ENCODE peak calls at places on chromosomes 6 and 20, in ten cellular contexts. One of them, this sample, is unnamed.

GRCh38 chr6:36873612-36874011 is 991 bp downstream of the PPIL1 start:
- DNase-seq in mesothelial cell of epicardium: no peak
- DNase-seq in neural progenitor cell: no peak
- DNase-seq in DND-41: no peak
- DNase-seq in B cell: no peak
- DNase-seq in MCF 10A: peak; percentile 31
- DNase-seq in GM13977: peak; percentile 47
- DNase-seq in fibroblast of the aortic adventitia: no peak
- DNase-seq in glutamatergic neuron: no peak
- DNase-seq in fibroblast of lung: no peak
- DNase-seq in this sample: peak; percentile 37

GRCh38 chr20:19427480-19427879 is 215.0 kb downstream of the SLC24A3 start:
- DNase-seq in mesothelial cell of epicardium: no peak
- DNase-seq in neural progenitor cell: peak; percentile 43
- DNase-seq in DND-41: no peak
- DNase-seq in B cell: no peak
- DNase-seq in MCF 10A: no peak
- DNase-seq in GM13977: no peak
- DNase-seq in fibroblast of the aortic adventitia: no peak
- DNase-seq in glutamatergic neuron: no peak
- DNase-seq in fibroblast of lung: no peak
- DNase-seq in this sample: no peak

GRCh38 chr20:52192296-52193007 is 873 bp upstream of the ZFP64 start:
- DNase-seq in mesothelial cell of epicardium: no peak
- DNase-seq in neural progenitor cell: peak; percentile 78
- DNase-seq in DND-41: no peak
- DNase-seq in B cell: no peak
- DNase-seq in MCF 10A: peak; percentile 53
- DNase-seq in GM13977: peak; percentile 66
- DNase-seq in fibroblast of the aortic adventitia: peak; percentile 11
- DNase-seq in glutamatergic neuron: peak; percentile 65
- DNase-seq in fibroblast of lung: no peak
- DNase-seq in this sample: peak; percentile 61

GRCh38 chr20:23034721-23035671 is at the start of gene SSTR4:
- DNase-seq in mesothelial cell of epicardium: no peak
- DNase-seq in neural progenitor cell: peak; percentile 62
- DNase-seq in DND-41: no peak
- DNase-seq in B cell: no peak
- DNase-seq in MCF 10A: no peak
- DNase-seq in GM13977: no peak
- DNase-seq in fibroblast of the aortic adventitia: no peak
- DNase-seq in glutamatergic neuron: peak; percentile 22
- DNase-seq in fibroblast of lung: no peak
- DNase-seq in this sample: no peak

GRCh38 chr20:10466325-10466724 is 31.2 kb downstream of the SLX4IP start:
- DNase-seq in mesothelial cell of epicardium: no peak
- DNase-seq in neural progenitor cell: peak; percentile 94
- DNase-seq in DND-41: no peak
- DNase-seq in B cell: no peak
- DNase-seq in MCF 10A: no peak
- DNase-seq in GM13977: no peak
- DNase-seq in fibroblast of the aortic adventitia: peak; percentile 76
- DNase-seq in glutamatergic neuron: no peak
- DNase-seq in fibroblast of lung: peak; percentile 81
- DNase-seq in this sample: no peak

GRCh38 chr6:7080311-7080710 is 27.4 kb upstream of the RREB1 start:
- DNase-seq in mesothelial cell of epicardium: no peak
- DNase-seq in neural progenitor cell: no peak
- DNase-seq in DND-41: no peak
- DNase-seq in B cell: no peak
- DNase-seq in MCF 10A: no peak
- DNase-seq in GM13977: no peak
- DNase-seq in fibroblast of the aortic adventitia: no peak
- DNase-seq in glutamatergic neuron: no peak
- DNase-seq in fibroblast of lung: no peak
- DNase-seq in this sample: no peak

GRCh38 chr6:139881728-139882211 is 507.3 kb upstream of the CITED2 start:
- DNase-seq in mesothelial cell of epicardium: no peak
- DNase-seq in neural progenitor cell: peak; percentile 42
- DNase-seq in DND-41: peak; percentile 15
- DNase-seq in B cell: peak; percentile 46
- DNase-seq in MCF 10A: peak; percentile 51
- DNase-seq in GM13977: peak; percentile 37
- DNase-seq in fibroblast of the aortic adventitia: peak; percentile 55
- DNase-seq in glutamatergic neuron: peak; percentile 23
- DNase-seq in fibroblast of lung: peak; percentile 38
- DNase-seq in this sample: peak; percentile 39

GRCh38 chr6:16415677-16416076 is 177.3 kb downstream of the GMPR start:
- DNase-seq in mesothelial cell of epicardium: no peak
- DNase-seq in neural progenitor cell: no peak
- DNase-seq in DND-41: no peak
- DNase-seq in B cell: no peak
- DNase-seq in MCF 10A: no peak
- DNase-seq in GM13977: no peak
- DNase-seq in fibroblast of the aortic adventitia: no peak
- DNase-seq in glutamatergic neuron: no peak
- DNase-seq in fibroblast of lung: no peak
- DNase-seq in this sample: no peak

GRCh38 chr20:45282700-45283528 is 23.7 kb upstream of the RBPJL start:
- DNase-seq in mesothelial cell of epicardium: no peak
- DNase-seq in neural progenitor cell: no peak
- DNase-seq in DND-41: no peak
- DNase-seq in B cell: no peak
- DNase-seq in MCF 10A: no peak
- DNase-seq in GM13977: no peak
- DNase-seq in fibroblast of the aortic adventitia: no peak
- DNase-seq in glutamatergic neuron: no peak
- DNase-seq in fibroblast of lung: no peak
- DNase-seq in this sample: no peak

GRCh38 chr6:147972436-147972835 is 370.2 kb upstream of the SASH1 start:
- DNase-seq in mesothelial cell of epicardium: no peak
- DNase-seq in neural progenitor cell: no peak
- DNase-seq in DND-41: no peak
- DNase-seq in B cell: no peak
- DNase-seq in MCF 10A: no peak
- DNase-seq in GM13977: no peak
- DNase-seq in fibroblast of the aortic adventitia: no peak
- DNase-seq in glutamatergic neuron: no peak
- DNase-seq in fibroblast of lung: peak; percentile 6
- DNase-seq in this sample: no peak

GRCh38 chr20:20443509-20443908 is 75.6 kb downstream of the INSM1 start:
- DNase-seq in mesothelial cell of epicardium: no peak
- DNase-seq in neural progenitor cell: no peak
- DNase-seq in DND-41: no peak
- DNase-seq in B cell: no peak
- DNase-seq in MCF 10A: no peak
- DNase-seq in GM13977: no peak
- DNase-seq in fibroblast of the aortic adventitia: no peak
- DNase-seq in glutamatergic neuron: no peak
- DNase-seq in fibroblast of lung: peak; percentile 32
- DNase-seq in this sample: no peak

GRCh38 chr20:35318502-35319157 is 26.4 kb upstream of the FAM83C start:
- DNase-seq in mesothelial cell of epicardium: no peak
- DNase-seq in neural progenitor cell: no peak
- DNase-seq in DND-41: no peak
- DNase-seq in B cell: no peak
- DNase-seq in MCF 10A: peak; percentile 94
- DNase-seq in GM13977: no peak
- DNase-seq in fibroblast of the aortic adventitia: peak; percentile 73
- DNase-seq in glutamatergic neuron: no peak
- DNase-seq in fibroblast of lung: peak; percentile 93
- DNase-seq in this sample: no peak

GRCh38 chr20:32727663-32728062 is 15.6 kb downstream of the COMMD7 start:
- DNase-seq in mesothelial cell of epicardium: no peak
- DNase-seq in neural progenitor cell: no peak
- DNase-seq in DND-41: no peak
- DNase-seq in B cell: no peak
- DNase-seq in MCF 10A: peak; percentile 42
- DNase-seq in GM13977: no peak
- DNase-seq in fibroblast of the aortic adventitia: peak; percentile 91
- DNase-seq in glutamatergic neuron: no peak
- DNase-seq in fibroblast of lung: peak; percentile 97
- DNase-seq in this sample: no peak

GRCh38 chr6:83514877-83515466 is 2.6 kb downstream of the PRSS35 start:
- DNase-seq in mesothelial cell of epicardium: no peak
- DNase-seq in neural progenitor cell: peak; percentile 67
- DNase-seq in DND-41: peak; percentile 30
- DNase-seq in B cell: peak; percentile 38
- DNase-seq in MCF 10A: peak; percentile 71
- DNase-seq in GM13977: peak; percentile 38
- DNase-seq in fibroblast of the aortic adventitia: peak; percentile 84
- DNase-seq in glutamatergic neuron: no peak
- DNase-seq in fibroblast of lung: peak; percentile 51
- DNase-seq in this sample: peak; percentile 12

DNA sequence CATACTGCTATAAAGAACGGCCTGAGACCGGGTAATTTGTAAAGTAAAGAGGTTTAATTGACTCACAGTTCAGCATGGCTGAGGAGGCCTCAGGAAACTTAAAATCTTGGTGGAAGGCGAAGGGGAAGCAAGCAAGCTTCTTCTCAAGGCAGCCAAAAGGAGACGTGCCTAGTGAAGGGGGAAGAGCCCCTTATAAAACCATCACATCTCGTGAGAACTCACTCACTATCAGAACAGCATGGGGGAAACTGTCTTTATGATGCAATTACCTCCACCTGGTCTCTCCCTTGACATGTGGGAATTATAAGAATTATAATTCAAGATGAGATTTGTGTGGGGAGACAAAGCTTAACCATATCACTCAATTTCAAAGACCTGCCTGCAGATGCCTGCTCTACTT is 447.0 kb downstream of the EYS start:
- DNase-seq in mesothelial cell of epicardium: no peak
- DNase-seq in neural progenitor cell: no peak
- DNase-seq in DND-41: no peak
- DNase-seq in B cell: no peak
- DNase-seq in MCF 10A: no peak
- DNase-seq in GM13977: no peak
- DNase-seq in fibroblast of the aortic adventitia: no peak
- DNase-seq in glutamatergic neuron: no peak
- DNase-seq in fibroblast of lung: no peak
- DNase-seq in this sample: no peak
- TF ChIP-seq CTCF in mesothelial cell of epicardium: no peak
- TF ChIP-seq CTCF in neural progenitor cell: no peak
- TF ChIP-seq CTCF in DND-41: no peak
- TF ChIP-seq CTCF in B cell: no peak
- TF ChIP-seq CTCF in MCF 10A: no peak
- TF ChIP-seq CTCF in GM13977: no peak
- TF ChIP-seq CTCF in fibroblast of the aortic adventitia: no peak
- TF ChIP-seq CTCF in glutamatergic neuron: no peak
- TF ChIP-seq CTCF in fibroblast of lung: no peak
- TF ChIP-seq CTCF in this sample: no peak

GRCh38 chr6:132780770-132781371 is 17.6 kb downstream of the SLC18B1 start:
- DNase-seq in mesothelial cell of epicardium: no peak
- DNase-seq in neural progenitor cell: peak; percentile 5
- DNase-seq in DND-41: no peak
- DNase-seq in B cell: no peak
- DNase-seq in MCF 10A: peak; percentile 21
- DNase-seq in GM13977: peak; percentile 9
- DNase-seq in fibroblast of the aortic adventitia: peak; percentile 52
- DNase-seq in glutamatergic neuron: no peak
- DNase-seq in fibroblast of lung: peak; percentile 16
- DNase-seq in this sample: peak; percentile 29
- TF ChIP-seq CTCF in mesothelial cell of epicardium: no peak
- TF ChIP-seq CTCF in neural progenitor cell: peak; percentile 36
- TF ChIP-seq CTCF in DND-41: peak; percentile 47
- TF ChIP-seq CTCF in B cell: peak; percentile 47
- TF ChIP-seq CTCF in MCF 10A: peak; percentile 32
- TF ChIP-seq CTCF in GM13977: peak; percentile 36
- TF ChIP-seq CTCF in fibroblast of the aortic adventitia: peak; percentile 69
- TF ChIP-seq CTCF in glutamatergic neuron: no peak
- TF ChIP-seq CTCF in fibroblast of lung: peak; percentile 66
- TF ChIP-seq CTCF in this sample: peak; percentile 43

GRCh38 chr6:89790403-89790802 is 29.2 kb downstream of the MDN1 start:
- DNase-seq in mesothelial cell of epicardium: no peak
- DNase-seq in neural progenitor cell: no peak
- DNase-seq in DND-41: no peak
- DNase-seq in B cell: no peak
- DNase-seq in MCF 10A: no peak
- DNase-seq in GM13977: no peak
- DNase-seq in fibroblast of the aortic adventitia: no peak
- DNase-seq in glutamatergic neuron: no peak
- DNase-seq in fibroblast of lung: no peak
- DNase-seq in this sample: no peak

GRCh38 chr6:89792881-89793280 is 26.7 kb downstream of the MDN1 start:
- DNase-seq in mesothelial cell of epicardium: no peak
- DNase-seq in neural progenitor cell: peak; percentile 37
- DNase-seq in DND-41: peak; percentile 29
- DNase-seq in B cell: peak; percentile 17
- DNase-seq in MCF 10A: peak; percentile 41
- DNase-seq in GM13977: peak; percentile 43
- DNase-seq in fibroblast of the aortic adventitia: no peak
- DNase-seq in glutamatergic neuron: peak; percentile 30
- DNase-seq in fibroblast of lung: peak; percentile 9
- DNase-seq in this sample: peak; percentile 52

GRCh38 chr6:89797317-89797716 is 22.3 kb downstream of the MDN1 start:
- DNase-seq in mesothelial cell of epicardium: no peak
- DNase-seq in neural progenitor cell: no peak
- DNase-seq in DND-41: no peak
- DNase-seq in B cell: no peak
- DNase-seq in MCF 10A: peak; percentile 30
- DNase-seq in GM13977: no peak
- DNase-seq in fibroblast of the aortic adventitia: peak; percentile 83
- DNase-seq in glutamatergic neuron: no peak
- DNase-seq in fibroblast of lung: peak; percentile 96
- DNase-seq in this sample: no peak

GRCh38 chr6:89793586-89793985 is 26.0 kb downstream of the MDN1 start:
- DNase-seq in mesothelial cell of epicardium: no peak
- DNase-seq in neural progenitor cell: no peak
- DNase-seq in DND-41: no peak
- DNase-seq in B cell: no peak
- DNase-seq in MCF 10A: no peak
- DNase-seq in GM13977: no peak
- DNase-seq in fibroblast of the aortic adventitia: no peak
- DNase-seq in glutamatergic neuron: no peak
- DNase-seq in fibroblast of lung: peak; percentile 9
- DNase-seq in this sample: no peak

DNA sequence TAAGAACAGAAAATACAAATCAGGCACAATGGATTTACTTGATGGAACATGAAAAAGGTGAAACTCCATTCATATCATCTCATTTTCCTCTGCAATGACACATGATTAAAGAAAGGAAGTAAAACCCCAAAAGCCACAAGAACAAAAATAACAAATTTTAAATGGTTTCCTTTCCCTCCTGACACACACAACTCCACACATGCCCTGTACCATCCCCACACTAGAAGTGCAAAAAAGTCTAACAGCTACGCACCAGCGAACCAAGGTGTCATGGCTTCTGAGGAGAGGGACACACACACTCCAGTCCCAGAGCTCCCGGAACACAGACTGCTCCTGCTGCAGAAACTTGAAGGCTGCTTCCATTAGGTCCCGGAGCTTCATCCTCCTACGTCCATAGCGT is 25.3 kb downstream of the MDN1 start:
- DNase-seq in mesothelial cell of epicardium: no peak
- DNase-seq in neural progenitor cell: no peak
- DNase-seq in DND-41: peak; percentile 29
- DNase-seq in B cell: no peak
- DNase-seq in MCF 10A: no peak
- DNase-seq in GM13977: no peak
- DNase-seq in fibroblast of the aortic adventitia: no peak
- DNase-seq in glutamatergic neuron: no peak
- DNase-seq in fibroblast of lung: no peak
- DNase-seq in this sample: peak; percentile 39
- TF ChIP-seq CTCF in mesothelial cell of epicardium: no peak
- TF ChIP-seq CTCF in neural progenitor cell: no peak
- TF ChIP-seq CTCF in DND-41: no peak
- TF ChIP-seq CTCF in B cell: no peak
- TF ChIP-seq CTCF in MCF 10A: no peak
- TF ChIP-seq CTCF in GM13977: no peak
- TF ChIP-seq CTCF in fibroblast of the aortic adventitia: no peak
- TF ChIP-seq CTCF in glutamatergic neuron: no peak
- TF ChIP-seq CTCF in fibroblast of lung: no peak
- TF ChIP-seq CTCF in this sample: no peak

GRCh38 chr20:17295151-17295726 is 68.4 kb downstream of the PCSK2 start:
- DNase-seq in mesothelial cell of epicardium: no peak
- DNase-seq in neural progenitor cell: no peak
- DNase-seq in DND-41: no peak
- DNase-seq in B cell: no peak
- DNase-seq in MCF 10A: no peak
- DNase-seq in GM13977: no peak
- DNase-seq in fibroblast of the aortic adventitia: no peak
- DNase-seq in glutamatergic neuron: no peak
- DNase-seq in fibroblast of lung: no peak
- DNase-seq in this sample: no peak
- TF ChIP-seq CTCF in mesothelial cell of epicardium: no peak
- TF ChIP-seq CTCF in neural progenitor cell: no peak
- TF ChIP-seq CTCF in DND-41: no peak
- TF ChIP-seq CTCF in B cell: no peak
- TF ChIP-seq CTCF in MCF 10A: no peak
- TF ChIP-seq CTCF in GM13977: no peak
- TF ChIP-seq CTCF in fibroblast of the aortic adventitia: no peak
- TF ChIP-seq CTCF in glutamatergic neuron: no peak
- TF ChIP-seq CTCF in fibroblast of lung: no peak
- TF ChIP-seq CTCF in this sample: no peak

This sample was measured in activated CD8-positive, alpha-beta T cell treated with anti-CD3 and anti-CD28 coated beads for 36 hours.